ENCODE peak calls at places on chromosome 14, in eight cellular contexts. Q, T, B, K, F, Y, P and W are unnamed samples.

GRCh38 chr14:92540472-92541048 is 27.0 kb downstream of the RIN3 start:
- DNase-seq in Q (peak; percentile 86), T (peak; percentile 98), B (no peak), K (peak; percentile 75), F (peak; percentile 100), Y (no peak), P (no peak), W (no peak)

GRCh38 chr14:60253649-60254048 is 4.6 kb downstream of the PPM1A start:
- DNase-seq in Q (no peak), T (no peak), B (no peak), K (no peak), F (no peak), Y (no peak), P (no peak), W (no peak)

GRCh38 chr14:55848964-55849363 is 269.0 kb downstream of the KTN1 start:
- DNase-seq in Q (no peak), T (no peak), B (no peak), K (no peak), F (no peak), Y (no peak), P (no peak), W (no peak)

GRCh38 chr14:96264850-96265249 is 8.8 kb downstream of the BDKRB1 start:
- DNase-seq in Q (no peak), T (no peak), B (no peak), K (peak; percentile 37), F (peak; percentile 69), Y (no peak), P (no peak), W (no peak)

GRCh38 chr14:84323963-84324362 is 1206.0 kb upstream of the FLRT2 start:
- DNase-seq in Q (no peak), T (no peak), B (no peak), K (no peak), F (peak; percentile 2), Y (no peak), P (no peak), W (no peak)

GRCh38 chr14:37048666-37049071 is 123.7 kb downstream of the SLC25A21 start:
- DNase-seq in Q (peak; percentile 73), T (no peak), B (no peak), K (no peak), F (peak; percentile 57), Y (no peak), P (no peak), W (no peak)

GRCh38 chr14:31479026-31479425 is 8.8 kb downstream of the GPR33 start:
- DNase-seq in Q (no peak), T (no peak), B (no peak), K (no peak), F (no peak), Y (no peak), P (no peak), W (no peak)

GRCh38 chr14:97655169-97655948 is 858.2 kb downstream of the VRK1 start:
- DNase-seq in Q (no peak), T (no peak), B (no peak), K (no peak), F (no peak), Y (no peak), P (no peak), W (no peak)

GRCh38 chr14:24334431-24335271 is at the start of gene ADCY4:
- DNase-seq in Q (no peak), T (no peak), B (no peak), K (no peak), F (no peak), Y (no peak), P (no peak), W (no peak)

GRCh38 chr14:92487513-92488133 is 26.0 kb upstream of the RIN3 start:
- DNase-seq in Q (no peak), T (no peak), B (no peak), K (no peak), F (no peak), Y (no peak), P (no peak), W (peak; percentile 12)

GRCh38 chr14:74852922-74853530 is 22.9 kb downstream of the PROX2 start:
- DNase-seq in Q (no peak), T (no peak), B (no peak), K (no peak), F (peak; percentile 86), Y (no peak), P (no peak), W (no peak)

GRCh38 chr14:68349900-68350323 is 443.0 kb downstream of the ZFP36L1 start:
- DNase-seq in Q (no peak), T (no peak), B (no peak), K (no peak), F (peak; percentile 20), Y (no peak), P (no peak), W (no peak)

GRCh38 chr14:95345032-95345431 is 25.3 kb upstream of the CLMN start:
- DNase-seq in Q (no peak), T (no peak), B (no peak), K (no peak), F (no peak), Y (no peak), P (no peak), W (no peak)